ENCODE peak calls at places on chromosomes 1 and 21, in nine cellular contexts. T is cardiac fibroblast; H is nucleus accumbens; W is stimulated activated naive CD8-positive, alpha-beta T cell treated with anti-CD3 and anti-CD28 coated beads, Interleukin-15, Interleukin-2, amounts not matched to agents 100 U/mL and 50 U/mL, for 24 hours; Y is activated CD8-positive, alpha-beta memory T cell treated with anti-CD3 and anti-CD28 coated beads for 48 hours; M is dorsolateral prefrontal cortex; I is A549; R is progenitor cell of endocrine pancreas; G is activated T-cell treated with anti-CD3 and anti-CD28 coated beads, Interleukin-2, amount 50 U/mL, for 1 hour. S is an unnamed sample.

GRCh38 chr1:37468037-37468436 is 6.3 kb upstream of the ZC3H12A start:
- DNase-seq in T (no peak), H (no peak), W (no peak), Y (no peak), M (no peak), I (no peak), R (no peak), G (no peak), S (no peak)

GRCh38 chr21:42002421-42002958 is 7.7 kb downstream of the ZBTB21 start:
- DNase-seq in T (peak), H (peak), W (peak), Y (peak), M (no peak), I (no peak), R (no peak), G (peak), S (peak)

GRCh38 chr1:228275435-228276342 is 67.8 kb downstream of the OBSCN start:
- DNase-seq in T (peak), H (peak), W (peak), Y (peak), M (peak), I (no peak), R (peak), G (peak), S (peak)

GRCh38 chr1:84884671-84885389 is 8.2 kb downstream of the LPAR3 start:
- DNase-seq in T (peak), H (no peak), W (no peak), Y (no peak), M (no peak), I (no peak), R (no peak), G (no peak), S (peak)

GRCh38 chr1:182259963-182260362 is 131.6 kb downstream of the GLUL start:
- DNase-seq in T (no peak), H (no peak), W (no peak), Y (no peak), M (no peak), I (no peak), R (no peak), G (no peak), S (no peak)

GRCh38 chr1:1299686-1300351 is 7.9 kb downstream of the ACAP3 start:
- DNase-seq in T (no peak), H (no peak), W (no peak), Y (no peak), M (no peak), I (no peak), R (no peak), G (no peak), S (no peak)

GRCh38 chr21:16865612-16866011 is 647.2 kb upstream of the CXADR start:
- DNase-seq in T (no peak), H (no peak), W (no peak), Y (no peak), M (no peak), I (no peak), R (no peak), G (no peak), S (no peak)

GRCh38 chr1:43541721-43542401 is 11.2 kb downstream of the PTPRF start:
- DNase-seq in T (peak), H (peak), W (no peak), Y (no peak), M (peak), I (no peak), R (no peak), G (no peak), S (no peak)

GRCh38 chr1:11590395-11590794 is 63.8 kb downstream of the FBXO2 start:
- DNase-seq in T (no peak), H (no peak), W (no peak), Y (no peak), M (no peak), I (no peak), R (no peak), G (no peak), S (no peak)

GRCh38 chr1:20259646-20260045 is 31.0 kb upstream of the VWA5B1 start:
- DNase-seq in T (no peak), H (no peak), W (no peak), Y (no peak), M (no peak), I (no peak), R (no peak), G (no peak), S (no peak)

GRCh38 chr1:208182880-208183279 is 61.3 kb downstream of the PLXNA2 start:
- DNase-seq in T (no peak), H (no peak), W (no peak), Y (no peak), M (no peak), I (no peak), R (no peak), G (no peak), S (no peak)

GRCh38 chr1:246947255-246947654 is 15.5 kb upstream of the AHCTF1 start:
- DNase-seq in T (peak), H (peak), W (no peak), Y (no peak), M (no peak), I (no peak), R (no peak), G (no peak), S (peak)

GRCh38 chr21:33801424-33802405 is 113.9 kb downstream of the ATP5PO start:
- DNase-seq in T (no peak), H (no peak), W (no peak), Y (no peak), M (no peak), I (peak), R (no peak), G (no peak), S (peak)

GRCh38 chr1:196607940-196608339 is 300 bp downstream of the KCNT2 start:
- DNase-seq in T (peak), H (no peak), W (no peak), Y (no peak), M (no peak), I (no peak), R (no peak), G (no peak), S (no peak)

GRCh38 chr1:221437924-221438323 is 304.0 kb downstream of the DUSP10 start:
- DNase-seq in T (peak), H (no peak), W (no peak), Y (no peak), M (no peak), I (no peak), R (no peak), G (no peak), S (peak)

GRCh38 chr1:102032534-102032933 is 35.8 kb upstream of the OLFM3 start:
- DNase-seq in T (no peak), H (no peak), W (no peak), Y (no peak), M (no peak), I (no peak), R (no peak), G (no peak), S (no peak)

GRCh38 chr1:242005866-242006565 is 7.1 kb upstream of the MAP1LC3C start:
- DNase-seq in T (no peak), H (no peak), W (no peak), Y (no peak), M (no peak), I (no peak), R (no peak), G (no peak), S (no peak)

GRCh38 chr1:101507547-101507971 is 270.7 kb downstream of the S1PR1 start:
- DNase-seq in T (peak), H (no peak), W (no peak), Y (no peak), M (no peak), I (no peak), R (no peak), G (no peak), S (no peak)

S was measured in mesenchymal stem cell.